ENCODE peak calls at places on chromosome 16, in seven cellular contexts. D, O, Q, P, X, H and B are unnamed samples.

GRCh38 chr16:2715519-2715918 is 4.5 kb downstream of the PRSS27 start:
- DNase-seq in O (peak; percentile 68), D (peak; percentile 79), P (peak; percentile 78), X (peak; percentile 70), H (no peak), Q (peak; percentile 54), B (peak; percentile 35)

GRCh38 chr16:68732068-68732680 is 4.9 kb upstream of the CDH1 start:
- DNase-seq in X (no peak), P (peak; percentile 30), O (no peak), D (no peak), H (no peak), Q (no peak), B (no peak)

GRCh38 chr16:72467157-72467759 is 295.3 kb upstream of the PMFBP1 start:
- DNase-seq in O (no peak), P (peak; percentile 64), X (no peak), Q (no peak), H (no peak), D (peak; percentile 10), B (no peak)

GRCh38 chr16:68436581-68436980 is 11.7 kb downstream of the SMPD3 start:
- DNase-seq in P (peak; percentile 30), Q (no peak), H (no peak), X (no peak), D (no peak), O (no peak), B (no peak)

GRCh38 chr16:11392041-11392581 is 46.9 kb downstream of the RMI2 start:
- DNase-seq in O (no peak), D (no peak), H (no peak), X (no peak), Q (no peak), P (no peak), B (no peak)

GRCh38 chr16:75758215-75758614 is 31.9 kb upstream of the CPHXL start:
- DNase-seq in X (no peak), D (no peak), Q (no peak), P (no peak), O (no peak), H (no peak), B (no peak)

GRCh38 chr16:1678500-1679098 is 520 bp downstream of the JPT2 start:
- DNase-seq in Q (peak; percentile 12), D (peak; percentile 34), P (peak; percentile 41), X (peak; percentile 71), H (no peak), O (peak; percentile 39), B (no peak)

GRCh38 chr16:49608095-49608494 is 234.5 kb downstream of the C16orf78 start:
- DNase-seq in D (no peak), O (no peak), Q (no peak), X (peak; percentile 43), H (peak; percentile 24), P (peak; percentile 35), B (no peak)

GRCh38 chr16:73170587-73170986 is 122.7 kb upstream of the ZFHX3 start:
- DNase-seq in P (no peak), H (no peak), O (no peak), X (no peak), D (peak; percentile 43), Q (peak; percentile 10), B (no peak)

GRCh38 chr16:87704754-87705353 is 60.9 kb downstream of the KLHDC4 start:
- DNase-seq in Q (no peak), X (no peak), D (no peak), H (no peak), O (no peak), P (no peak), B (no peak)

GRCh38 chr16:75193730-75194444 is 13.1 kb downstream of the CTRB2 start:
- DNase-seq in X (no peak), O (no peak), H (peak; percentile 54), D (no peak), Q (no peak), P (no peak), B (no peak)

GRCh38 chr16:75420987-75421819 is 12.1 kb downstream of the CFDP1 start:
- DNase-seq in D (peak; percentile 80), Q (peak; percentile 57), P (peak; percentile 85), H (no peak), X (no peak), O (peak; percentile 66), B (peak; percentile 41)

GRCh38 chr16:80341242-80341641 is 199.6 kb upstream of the DYNLRB2 start:
- DNase-seq in D (no peak), P (no peak), H (no peak), Q (no peak), X (no peak), O (no peak), B (no peak)

GRCh38 chr16:57815987-57816745 is 13.9 kb upstream of the KIFC3 start:
- DNase-seq in O (peak; percentile 92), X (peak; percentile 97), P (peak; percentile 71), D (no peak), H (peak; percentile 96), Q (no peak), B (no peak)

GRCh38 chr16:14375132-14375491 is 254.9 kb downstream of the PARN start:
- DNase-seq in O (no peak), D (no peak), P (no peak), Q (no peak), H (no peak), X (no peak), B (no peak)

GRCh38 chr16:2170080-2170479 is 14.5 kb downstream of the TRAF7 start:
- DNase-seq in X (no peak), P (no peak), H (no peak), Q (no peak), D (peak; percentile 85), O (no peak), B (no peak)

GRCh38 chr16:46974352-46974751 is 878 bp upstream of the DNAJA2 start:
- DNase-seq in D (no peak), Q (no peak), O (no peak), X (no peak), P (peak; percentile 13), H (no peak), B (no peak)

GRCh38 chr16:87407511-87408112 is 15.5 kb downstream of the MAP1LC3B start:
- DNase-seq in D (no peak), H (no peak), X (no peak), Q (no peak), O (peak; percentile 54), P (no peak), B (no peak)

GRCh38 chr16:10812352-10813122 is 6.1 kb downstream of the TVP23A start:
- DNase-seq in P (no peak), H (no peak), D (no peak), Q (no peak), X (no peak), O (no peak), B (no peak)

GRCh38 chr16:11252482-11252931 is 3.5 kb downstream of the SOCS1 start:
- DNase-seq in D (no peak), X (no peak), H (no peak), O (no peak), Q (no peak), P (no peak), B (no peak)

GRCh38 chr16:81711609-81712329 is 67.3 kb upstream of the PLCG2 start:
- DNase-seq in P (peak; percentile 57), X (peak; percentile 67), Q (peak; percentile 30), H (no peak), O (no peak), D (no peak), B (no peak)

DNA sequence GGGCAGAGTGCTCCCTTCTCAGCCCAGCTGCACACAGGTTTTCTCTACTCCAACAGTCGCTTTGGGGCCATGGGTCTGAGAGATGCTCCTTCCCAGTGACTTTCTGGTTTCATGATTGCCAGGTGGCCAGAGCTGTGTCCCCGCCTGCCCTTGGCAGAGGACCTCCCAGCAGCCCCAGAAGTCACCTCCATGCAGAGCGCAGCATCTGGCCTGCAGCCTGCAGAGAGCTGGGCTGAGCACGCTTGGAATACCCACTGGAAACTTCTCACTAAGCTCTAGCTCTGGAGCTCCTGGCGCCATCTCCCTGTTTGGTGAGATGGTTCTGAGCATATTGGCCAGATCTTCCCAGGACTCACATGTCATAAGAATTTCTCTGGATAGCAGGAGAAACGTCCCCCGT is 73.0 kb upstream of the CIBAR2 start:
- DNase-seq in X (no peak), O (no peak), P (no peak), H (no peak), D (no peak), Q (no peak), B (no peak)
- TF ChIP-seq CTCF in X (no peak), O (no peak), P (no peak), H (no peak), D (no peak), Q (no peak), B (no peak)

DNA sequence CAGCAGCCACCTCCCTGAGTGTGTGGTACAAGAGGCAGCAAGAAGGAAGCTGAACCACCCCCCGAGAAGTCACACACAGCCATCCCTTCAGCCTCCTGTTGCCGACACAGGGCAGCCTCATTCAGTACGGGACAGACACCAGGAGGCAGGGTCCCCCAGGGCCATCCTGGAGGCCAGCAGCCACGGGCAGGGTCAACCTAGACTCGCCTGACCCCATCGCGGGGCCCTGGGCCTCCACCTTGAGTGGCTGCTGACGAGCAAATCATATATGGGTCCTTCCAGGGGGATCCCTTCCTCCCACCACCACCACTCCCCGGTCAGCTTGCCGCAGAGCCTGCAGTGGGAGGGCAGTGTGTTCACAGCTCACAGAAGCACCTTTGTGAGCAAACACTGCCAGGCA is 5.7 kb upstream of the ACSF3 start:
- DNase-seq in X (no peak), P (no peak), H (no peak), D (no peak), O (no peak), Q (no peak), B (no peak)
- TF ChIP-seq CTCF in X (no peak), P (no peak), H (no peak), D (no peak), O (no peak), Q (no peak), B (no peak)

DNA sequence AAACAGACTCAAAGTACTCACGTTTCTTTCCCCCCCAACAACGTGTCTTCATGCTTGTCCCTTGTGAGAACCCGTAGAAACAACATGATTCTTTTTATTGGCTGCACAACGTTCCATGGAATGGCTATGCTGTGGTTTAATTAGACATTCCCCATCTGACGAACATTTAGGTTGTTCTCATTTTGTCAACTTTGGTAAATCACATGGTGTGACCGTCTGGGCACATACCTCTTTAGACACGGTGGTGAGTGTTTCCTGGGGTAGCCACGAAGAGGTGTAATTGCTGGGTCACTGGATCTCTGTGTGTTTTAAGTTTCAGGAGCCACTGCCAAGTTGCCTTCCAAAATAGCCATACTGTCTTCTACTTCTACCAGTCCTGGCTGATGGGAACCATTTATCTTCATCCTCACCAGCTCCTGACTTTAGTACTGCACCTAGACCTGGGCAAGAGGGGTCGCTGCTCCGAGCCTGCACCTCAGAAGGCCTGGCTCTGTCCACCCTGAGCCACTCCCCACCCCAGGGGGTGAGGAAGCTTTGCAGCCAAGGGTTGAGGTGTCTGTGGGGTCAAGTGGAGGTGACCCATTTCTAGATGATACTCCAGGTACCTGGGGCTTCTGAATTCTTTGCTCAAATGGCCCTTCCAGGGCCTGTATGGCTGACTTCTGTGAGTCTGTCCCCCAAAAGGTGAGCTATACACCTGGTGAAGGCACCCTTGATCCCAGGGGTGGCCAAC is 84.7 kb downstream of the IRX5 start:
- DNase-seq in O (no peak), Q (no peak), P (no peak), D (no peak), H (no peak), X (no peak), B (no peak)
- TF ChIP-seq CTCF in O (no peak), Q (no peak), P (no peak), D (no peak), H (no peak), X (no peak), B (no peak)

DNA sequence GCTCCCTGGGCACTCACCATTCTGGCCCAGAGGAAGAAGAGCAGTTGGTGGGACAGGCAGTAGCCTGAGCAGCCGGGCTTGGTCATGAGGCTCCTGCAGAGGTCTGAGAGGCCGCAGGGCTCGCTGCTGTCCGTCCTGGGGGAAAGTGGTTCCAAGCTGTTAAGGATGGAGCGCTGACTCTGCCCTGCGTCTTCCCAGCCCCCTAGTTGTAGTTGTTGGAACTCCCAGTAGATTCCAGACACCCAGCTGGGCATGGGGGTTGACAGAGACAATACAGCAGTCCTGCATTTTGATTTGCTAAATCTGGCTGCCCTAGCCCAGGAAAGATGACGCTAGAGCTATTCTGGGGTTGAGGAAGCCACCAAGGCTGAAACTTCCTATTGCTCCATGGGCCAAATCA is 7.3 kb downstream of the C16orf89 start:
- DNase-seq in X (no peak), P (peak; percentile 87), Q (peak; percentile 23), D (peak; percentile 72), O (no peak), H (no peak), B (no peak)
- TF ChIP-seq CTCF in X (no peak), P (peak; percentile 61), Q (peak; percentile 42), D (peak; percentile 58), O (no peak), H (no peak), B (no peak)